ENCODE peak calls at places on chromosome 1, in eight cellular contexts. G, S, B, A, V, E, X and D are unnamed samples.

GRCh38 chr1:195188821-195189220 is 1419.4 kb downstream of the KCNT2 start:
- DNase-seq in G (peak; percentile 44), S (no peak), B (no peak), A (no peak), V (no peak), E (peak; percentile 52), X (peak; percentile 15), D (no peak)

GRCh38 chr1:23124259-23125026 is 44.2 kb downstream of the LUZP1 start:
- DNase-seq in G (no peak), S (no peak), B (no peak), A (no peak), V (no peak), E (no peak), X (no peak), D (no peak)

GRCh38 chr1:199857103-199857502 is 170.4 kb upstream of the NR5A2 start:
- DNase-seq in G (peak; percentile 16), S (no peak), B (no peak), A (peak; percentile 34), V (peak; percentile 67), E (peak; percentile 56), X (peak; percentile 56), D (no peak)

GRCh38 chr1:214558002-214558770 is 6.8 kb upstream of the PTPN14 start:
- DNase-seq in G (peak; percentile 97), S (no peak), B (peak; percentile 73), A (peak; percentile 91), V (no peak), E (peak; percentile 91), X (peak; percentile 93), D (no peak)

GRCh38 chr1:22788298-22788697 is 77.7 kb downstream of the EPHB2 start:
- DNase-seq in G (peak; percentile 38), S (no peak), B (no peak), A (no peak), V (peak; percentile 84), E (no peak), X (no peak), D (no peak)

GRCh38 chr1:34918609-34919561 is 10.6 kb downstream of the DLGAP3 start:
- DNase-seq in G (no peak), S (peak; percentile 53), B (peak; percentile 88), A (peak; percentile 60), V (no peak), E (no peak), X (no peak), D (peak; percentile 55)

GRCh38 chr1:9320520-9321479 is 28.1 kb downstream of the SPSB1 start:
- DNase-seq in G (no peak), S (no peak), B (no peak), A (peak; percentile 70), V (no peak), E (peak; percentile 79), X (no peak), D (peak; percentile 65)

GRCh38 chr1:218201004-218201403 is 84.1 kb upstream of the RRP15 start:
- DNase-seq in G (no peak), S (no peak), B (no peak), A (peak; percentile 22), V (no peak), E (peak; percentile 7), X (peak; percentile 42), D (no peak)

GRCh38 chr1:46039571-46040052 is 92.8 kb downstream of the PIK3R3 start:
- DNase-seq in G (peak; percentile 62), S (no peak), B (no peak), A (no peak), V (no peak), E (peak; percentile 48), X (peak; percentile 43), D (no peak)

GRCh38 chr1:40766017-40766416 is 17.6 kb upstream of the KCNQ4 start:
- DNase-seq in G (no peak), S (no peak), B (no peak), A (no peak), V (peak; percentile 66), E (peak; percentile 31), X (no peak), D (no peak)

GRCh38 chr1:102071451-102071850 is 74.7 kb upstream of the OLFM3 start:
- DNase-seq in G (no peak), S (no peak), B (no peak), A (no peak), V (no peak), E (no peak), X (no peak), D (no peak)

GRCh38 chr1:1598051-1598719 is 1.8 kb downstream of the FNDC10 start:
- DNase-seq in G (no peak), S (no peak), B (no peak), A (peak; percentile 81), V (no peak), E (no peak), X (no peak), D (no peak)

GRCh38 chr1:53316742-53317650 is 10.9 kb downstream of the LRP8 start:
- DNase-seq in G (no peak), S (peak; percentile 32), B (no peak), A (peak; percentile 68), V (no peak), E (no peak), X (no peak), D (no peak)

GRCh38 chr1:33289858-33290154 is 31.1 kb downstream of the A3GALT2 start:
- DNase-seq in G (no peak), S (no peak), B (no peak), A (no peak), V (no peak), E (no peak), X (no peak), D (no peak)

GRCh38 chr1:33295450-33296081 is 25.3 kb downstream of the A3GALT2 start:
- DNase-seq in G (peak; percentile 55), S (peak; percentile 89), B (peak; percentile 94), A (peak; percentile 97), V (peak; percentile 86), E (peak; percentile 73), X (peak; percentile 85), D (peak; percentile 88)

GRCh38 chr1:33295023-33295422 is 25.9 kb downstream of the A3GALT2 start:
- DNase-seq in G (no peak), S (no peak), B (no peak), A (no peak), V (no peak), E (no peak), X (no peak), D (no peak)

GRCh38 chr1:33294071-33295010 is 26.6 kb downstream of the A3GALT2 start:
- DNase-seq in G (no peak), S (no peak), B (no peak), A (no peak), V (no peak), E (no peak), X (no peak), D (no peak)

GRCh38 chr1:33292726-33293340 is 28.1 kb downstream of the A3GALT2 start:
- DNase-seq in G (peak; percentile 39), S (no peak), B (no peak), A (no peak), V (no peak), E (peak; percentile 29), X (no peak), D (no peak)
- H3K36me3 ChIP-seq in G (peaks cover 3% of the 10 kb centered on the region), S (no peaks in the 10 kb centered on the region), B (no peaks in the 10 kb centered on the region), A (peaks cover 25% of the 10 kb centered on the region), V (peaks cover 47% of the 10 kb centered on the region), E (peaks cover 36% of the 10 kb centered on the region), X (no peaks in the 10 kb centered on the region), D (peaks cover under 1% of the 10 kb centered on the region)

DNA sequence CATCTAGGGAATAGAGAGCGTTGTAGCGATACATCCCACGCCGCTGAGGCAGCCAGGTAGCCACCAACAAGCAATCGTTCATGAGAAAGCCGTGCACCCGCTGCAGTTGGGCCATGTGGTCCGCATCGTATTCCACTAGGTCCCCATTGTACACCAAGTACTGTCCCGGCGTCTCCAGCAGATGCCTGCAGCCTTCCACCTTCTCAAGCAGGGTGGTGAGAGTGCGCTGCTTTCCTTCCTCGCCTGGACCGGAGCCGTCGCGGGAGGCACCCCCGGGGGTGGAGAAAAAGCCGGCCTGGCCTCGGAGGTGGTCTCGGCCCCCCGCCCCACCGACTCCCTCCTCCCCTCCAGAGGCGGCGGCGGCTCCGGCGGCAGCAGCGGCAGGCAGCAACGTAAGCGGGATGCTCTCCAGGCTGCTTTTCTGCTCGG is 595 bp downstream of the EXOC8 start:
- DNase-seq in G (peak; percentile 18), S (peak; percentile 23), B (no peak), A (peak; percentile 74), V (no peak), E (no peak), X (no peak), D (no peak)
- H2AFZ ChIP-seq in G (peak overlapping the region; percentile 88), S (peak overlapping the region; percentile 87), B (peak overlapping the region; percentile 92), A (peak overlapping the region; percentile 98), V (peak overlapping the region; percentile 19), E (peak overlapping the region; percentile 92), X (peak overlapping the region; percentile 94), D (peak overlapping the region; percentile 92)

DNA sequence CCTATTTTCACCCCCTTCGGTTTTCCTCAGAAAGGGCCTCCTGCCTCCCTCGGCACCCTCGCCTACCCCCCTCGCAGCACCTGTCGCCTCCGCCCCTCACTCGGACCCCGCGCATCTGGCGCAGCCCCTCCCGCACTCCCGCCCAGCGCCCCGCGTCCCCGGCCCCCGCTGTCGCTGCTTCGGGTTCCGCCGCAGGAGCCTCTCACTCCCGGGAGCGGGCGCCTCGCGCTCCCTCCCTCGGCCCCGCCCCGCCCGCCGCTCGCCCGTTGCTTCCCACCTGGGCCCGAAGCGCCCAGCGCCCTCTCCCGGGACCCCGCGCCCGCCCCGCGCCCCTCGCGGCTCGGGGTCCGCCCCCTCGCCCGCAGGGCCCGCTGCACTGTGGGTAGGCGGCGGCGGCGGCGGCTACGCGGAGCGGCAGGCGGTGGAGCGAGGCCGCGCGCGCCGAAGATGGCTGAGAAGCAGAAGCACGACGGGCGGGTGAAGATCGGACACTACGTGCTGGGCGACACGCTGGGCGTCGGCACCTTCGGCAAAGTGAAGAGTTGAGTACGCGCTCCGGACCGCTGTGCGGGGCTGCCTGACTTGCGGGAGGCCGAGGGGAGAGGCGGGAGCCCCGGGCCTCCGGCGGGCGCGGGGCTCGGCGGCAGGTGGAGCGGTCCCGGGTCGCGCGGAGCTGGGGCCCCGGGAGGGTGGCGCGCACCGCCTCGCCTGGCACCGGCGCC is at the start of gene PRKAA2:
- DNase-seq in G (peak; percentile 47), S (peak; percentile 40), B (no peak), A (peak; percentile 81), V (peak; percentile 24), E (peak; percentile 12), X (peak; percentile 69), D (peak; percentile 88)
- H3K4me3 ChIP-seq in G (peak within 1 kb of the TSS; percentile 51), S (peak within 1 kb of the TSS; percentile 23), B (no peak within 1 kb of the TSS), A (peak within 1 kb of the TSS; percentile 74), V (peak within 1 kb of the TSS; percentile 88), E (peak within 1 kb of the TSS; percentile 92), X (peak within 1 kb of the TSS; percentile 81), D (peak within 1 kb of the TSS; percentile 78)

GRCh38 chr1:37831809-37832208 is 23.8 kb upstream of the YRDC start:
- DNase-seq in G (no peak), S (no peak), B (no peak), A (no peak), V (no peak), E (no peak), X (no peak), D (no peak)

GRCh38 chr1:37828410-37829074 is 20.5 kb upstream of the YRDC start:
- DNase-seq in G (no peak), S (no peak), B (no peak), A (no peak), V (no peak), E (no peak), X (no peak), D (no peak)

GRCh38 chr1:37825508-37825907 is 17.5 kb upstream of the YRDC start:
- DNase-seq in G (no peak), S (no peak), B (no peak), A (no peak), V (no peak), E (peak; percentile 16), X (no peak), D (no peak)

DNA sequence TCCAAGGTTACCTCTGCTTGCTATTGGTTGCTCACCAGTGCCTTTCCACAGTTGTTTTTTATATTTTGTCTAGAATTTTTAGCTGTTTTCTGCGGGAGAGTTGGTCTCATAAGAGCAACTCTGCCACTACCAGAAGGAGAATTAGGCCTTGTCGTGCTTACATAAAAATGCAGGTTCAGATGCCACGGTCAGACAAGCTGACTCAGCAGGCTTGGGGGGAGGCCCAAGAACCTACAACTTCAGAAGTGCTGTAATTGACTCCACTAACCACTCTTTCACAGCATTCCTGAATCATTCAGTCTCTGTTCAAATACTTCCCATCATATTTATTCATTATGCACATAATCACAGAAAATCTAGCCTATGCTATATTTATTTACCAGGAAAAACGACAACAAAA is 23.1 kb upstream of the YRDC start:
- DNase-seq in G (no peak), S (no peak), B (no peak), A (no peak), V (no peak), E (no peak), X (no peak), D (no peak)
- H3K36me3 ChIP-seq in G (peaks cover 5% of the 10 kb centered on the region), S (peaks cover 74% of the 10 kb centered on the region), B (peaks cover 51% of the 10 kb centered on the region), A (peaks cover 53% of the 10 kb centered on the region), V (peaks cover 7% of the 10 kb centered on the region), E (peaks cover 37% of the 10 kb centered on the region), X (peaks cover 63% of the 10 kb centered on the region), D (peaks cover 9% of the 10 kb centered on the region)